ENCODE peak calls at places on chromosomes 12 and 14, in eight cellular contexts. E, K, R, V, J, A, N and Z are unnamed samples.

GRCh38 chr14:69093551-69094421 is 59.1 kb downstream of the DCAF5 start:
- DNase-seq in E (peak; percentile 21), K (peak; percentile 82), R (peak; percentile 77), V (no peak), J (peak; percentile 36), A (no peak), N (no peak), Z (peak; percentile 93)

GRCh38 chr12:111435661-111436201 is 30.0 kb downstream of the SH2B3 start:
- DNase-seq in E (no peak), K (no peak), R (no peak), V (no peak), J (no peak), A (no peak), N (no peak), Z (no peak)

GRCh38 chr12:132489078-132489601 is 811 bp upstream of the FBRSL1 start:
- DNase-seq in E (no peak), K (no peak), R (no peak), V (no peak), J (no peak), A (peak; percentile 65), N (no peak), Z (no peak)

GRCh38 chr12:120928864-120929652 is 24.9 kb upstream of the SPPL3 start:
- DNase-seq in E (no peak), K (no peak), R (no peak), V (peak; percentile 64), J (no peak), A (no peak), N (no peak), Z (no peak)

GRCh38 chr12:77124767-77125166 is 59.4 kb upstream of the E2F7 start:
- DNase-seq in E (no peak), K (peak; percentile 34), R (no peak), V (no peak), J (no peak), A (no peak), N (no peak), Z (no peak)

GRCh38 chr14:30988509-30988908 is 36.9 kb upstream of the AP4S1 start:
- DNase-seq in E (no peak), K (peak; percentile 25), R (peak; percentile 17), V (no peak), J (no peak), A (no peak), N (no peak), Z (no peak)

GRCh38 chr12:47825239-47825639 is 5.5 kb upstream of the HDAC7 start:
- DNase-seq in E (no peak), K (no peak), R (peak; percentile 29), V (no peak), J (no peak), A (no peak), N (no peak), Z (no peak)

GRCh38 chr12:30320561-30320960 is 375.1 kb downstream of the IPO8 start:
- DNase-seq in E (no peak), K (no peak), R (no peak), V (no peak), J (no peak), A (no peak), N (no peak), Z (no peak)

GRCh38 chr12:46267618-46268348 is 1.1 kb downstream of the SLC38A1 start:
- DNase-seq in E (no peak), K (peak; percentile 60), R (peak; percentile 23), V (no peak), J (no peak), A (peak; percentile 16), N (peak; percentile 46), Z (peak; percentile 19)

GRCh38 chr12:27779416-27779815 is 617 bp upstream of the KLHL42 start:
- DNase-seq in E (no peak), K (peak; percentile 34), R (peak; percentile 5), V (peak; percentile 14), J (peak; percentile 18), A (peak; percentile 0), N (peak; percentile 7), Z (peak; percentile 57)

GRCh38 chr12:12358528-12358927 is 1.6 kb downstream of the BORCS5 start:
- DNase-seq in E (no peak), K (no peak), R (no peak), V (no peak), J (no peak), A (no peak), N (no peak), Z (no peak)

GRCh38 chr14:66471584-66471983 is 14.6 kb upstream of the CCDC196 start:
- DNase-seq in E (no peak), K (no peak), R (no peak), V (no peak), J (no peak), A (no peak), N (no peak), Z (no peak)

GRCh38 chr12:99946131-99946530 is 38.6 kb downstream of the ANKS1B start:
- DNase-seq in E (no peak), K (no peak), R (no peak), V (no peak), J (no peak), A (no peak), N (no peak), Z (no peak)

GRCh38 chr12:85820117-85820516 is 16.1 kb downstream of the RASSF9 start:
- DNase-seq in E (no peak), K (no peak), R (peak; percentile 17), V (no peak), J (no peak), A (no peak), N (no peak), Z (no peak)

GRCh38 chr12:31362759-31363415 is 36.9 kb upstream of the SINHCAF start:
- DNase-seq in E (no peak), K (no peak), R (no peak), V (peak; percentile 47), J (no peak), A (no peak), N (no peak), Z (peak; percentile 26)

GRCh38 chr12:130478786-130479185 is 141.1 kb downstream of the PIWIL1 start:
- DNase-seq in E (no peak), K (no peak), R (no peak), V (no peak), J (no peak), A (no peak), N (no peak), Z (no peak)